ENCODE peak calls at places on chromosomes 11 and 22, in four cellular contexts. One of them, this sample, is unnamed.

GRCh38 chr11:86978247-86978646 is 23.1 kb upstream of the FZD4 start:
- DNase-seq in anterior cingulate cortex: no peak
- DNase-seq in Panc1: no peak
- DNase-seq in kidney: no peak
- DNase-seq in this sample: no peak

GRCh38 chr11:20274031-20274430 is 89.5 kb upstream of the HTATIP2 start:
- DNase-seq in anterior cingulate cortex: no peak
- DNase-seq in Panc1: no peak
- DNase-seq in kidney: no peak
- DNase-seq in this sample: no peak

GRCh38 chr22:44550666-44551491 is 52.8 kb upstream of the RTL6 start:
- DNase-seq in anterior cingulate cortex: no peak
- DNase-seq in Panc1: peak; percentile 35
- DNase-seq in kidney: peak; percentile 91
- DNase-seq in this sample: no peak

GRCh38 chr22:40635940-40636379 is 559 bp downstream of the MRTFA start:
- DNase-seq in anterior cingulate cortex: no peak
- DNase-seq in Panc1: no peak
- DNase-seq in kidney: no peak
- DNase-seq in this sample: no peak

GRCh38 chr22:32043391-32043790 is 330 bp downstream of the SLC5A1 start:
- DNase-seq in anterior cingulate cortex: no peak
- DNase-seq in Panc1: no peak
- DNase-seq in kidney: no peak
- DNase-seq in this sample: no peak

GRCh38 chr11:75272821-75273301 is 32.3 kb downstream of the TPBGL start:
- DNase-seq in anterior cingulate cortex: no peak
- DNase-seq in Panc1: no peak
- DNase-seq in kidney: peak; percentile 63
- DNase-seq in this sample: no peak

GRCh38 chr22:27825174-27825573 is 23.6 kb upstream of the MN1 start:
- DNase-seq in anterior cingulate cortex: no peak
- DNase-seq in Panc1: no peak
- DNase-seq in kidney: no peak
- DNase-seq in this sample: no peak

GRCh38 chr22:45502215-45503070 is at the start of gene FBLN1:
- DNase-seq in anterior cingulate cortex: no peak
- DNase-seq in Panc1: no peak
- DNase-seq in kidney: peak; percentile 84
- DNase-seq in this sample: no peak

GRCh38 chr22:33213383-33214075 is 155.3 kb upstream of the SYN3 start:
- DNase-seq in anterior cingulate cortex: no peak
- DNase-seq in Panc1: no peak
- DNase-seq in kidney: no peak
- DNase-seq in this sample: no peak

GRCh38 chr11:106697058-106697457 is 321.2 kb downstream of the GUCY1A2 start:
- DNase-seq in anterior cingulate cortex: no peak
- DNase-seq in Panc1: no peak
- DNase-seq in kidney: no peak
- DNase-seq in this sample: no peak

GRCh38 chr11:124041254-124041653 is at the start of gene OR10G7:
- DNase-seq in anterior cingulate cortex: no peak
- DNase-seq in Panc1: no peak
- DNase-seq in kidney: no peak
- DNase-seq in this sample: no peak

GRCh38 chr22:31187627-31188026 is 24.5 kb upstream of the LIMK2 start:
- DNase-seq in anterior cingulate cortex: no peak
- DNase-seq in Panc1: no peak
- DNase-seq in kidney: no peak
- DNase-seq in this sample: no peak

GRCh38 chr11:1873048-1873812 is 18.5 kb downstream of the PRR33 start:
- DNase-seq in anterior cingulate cortex: no peak
- DNase-seq in Panc1: no peak
- DNase-seq in kidney: peak; percentile 68
- DNase-seq in this sample: no peak

GRCh38 chr11:123454796-123455195 is 24.7 kb downstream of the GRAMD1B start:
- DNase-seq in anterior cingulate cortex: no peak
- DNase-seq in Panc1: no peak
- DNase-seq in kidney: no peak
- DNase-seq in this sample: no peak

GRCh38 chr22:26671317-26672059 is 14.1 kb downstream of the MIAT start:
- DNase-seq in anterior cingulate cortex: no peak
- DNase-seq in Panc1: no peak
- DNase-seq in kidney: no peak
- DNase-seq in this sample: no peak

GRCh38 chr11:126640186-126640585 is 284.7 kb downstream of the ST3GAL4 start:
- DNase-seq in anterior cingulate cortex: no peak
- DNase-seq in Panc1: no peak
- DNase-seq in kidney: no peak
- DNase-seq in this sample: no peak

GRCh38 chr11:16921019-16921418 is 93.2 kb downstream of the PLEKHA7 start:
- DNase-seq in anterior cingulate cortex: no peak
- DNase-seq in Panc1: no peak
- DNase-seq in kidney: no peak
- DNase-seq in this sample: no peak

GRCh38 chr11:126214446-126215240 is 3.1 kb downstream of the FAM118B start:
- DNase-seq in anterior cingulate cortex: no peak
- DNase-seq in Panc1: no peak
- DNase-seq in kidney: no peak
- DNase-seq in this sample: no peak

GRCh38 chr11:87125257-87125656 is 87.5 kb downstream of the TMEM135 start:
- DNase-seq in anterior cingulate cortex: no peak
- DNase-seq in Panc1: no peak
- DNase-seq in kidney: no peak
- DNase-seq in this sample: no peak

GRCh38 chr11:723120-723883 is 17.3 kb downstream of the EPS8L2 start:
- DNase-seq in anterior cingulate cortex: no peak
- DNase-seq in Panc1: no peak
- DNase-seq in kidney: no peak
- DNase-seq in this sample: no peak

This sample was measured in hippocampal formation.